ENCODE peak calls at places on chromosomes 4 and X, in seven cellular contexts. M, J, Q, I, R, N and A are unnamed samples.

GRCh38 chr4:82780398-82781231 is 18.0 kb downstream of the SCD5 start:
- DNase-seq in Q (peak; percentile 59), M (no peak), N (no peak), I (no peak), R (peak; percentile 42), J (peak; percentile 29), A (no peak)

GRCh38 chr4:186102931-186103330 is 1.6 kb upstream of the FAM149A start:
- DNase-seq in J (no peak), I (no peak), R (no peak), N (no peak), M (no peak), Q (no peak), A (no peak)

GRCh38 chrX:71181558-71181909 is 36.9 kb downstream of the NLGN3 start:
- DNase-seq in N (no peak), J (peak; percentile 34), M (no peak), Q (no peak), I (no peak), R (no peak), A (no peak)

GRCh38 chrX:154749856-154750255 is 1.0 kb downstream of the GAB3 start:
- DNase-seq in N (no peak), I (no peak), Q (no peak), R (peak; percentile 43), J (no peak), M (no peak), A (no peak)

GRCh38 chr4:109424093-109424818 is 9.4 kb upstream of the SEC24B start:
- DNase-seq in M (no peak), R (no peak), I (no peak), Q (no peak), N (no peak), J (no peak), A (no peak)

GRCh38 chrX:56233100-56233499 is 944 bp downstream of the KLF8 start:
- DNase-seq in M (peak; percentile 17), Q (no peak), R (no peak), J (peak; percentile 26), N (no peak), I (peak; percentile 43), A (no peak)

GRCh38 chr4:145681956-145682355 is 2.0 kb downstream of the C4orf51 start:
- DNase-seq in R (peak; percentile 9), J (no peak), N (no peak), I (no peak), Q (peak; percentile 61), M (no peak), A (no peak)

GRCh38 chr4:25012671-25013070 is 18.1 kb downstream of the LGI2 start:
- DNase-seq in M (no peak), N (no peak), R (no peak), I (no peak), Q (no peak), J (no peak), A (no peak)

GRCh38 chr4:184300816-184301215 is 83.1 kb upstream of the ENPP6 start:
- DNase-seq in M (no peak), N (no peak), J (no peak), Q (no peak), R (no peak), I (peak; percentile 13), A (no peak)

GRCh38 chrX:108348525-108348924 is 89.7 kb downstream of the COL4A6 start:
- DNase-seq in Q (no peak), J (no peak), M (no peak), R (no peak), I (no peak), N (no peak), A (no peak)

GRCh38 chrX:134520860-134521390 is 61.0 kb downstream of the HPRT1 start:
- DNase-seq in Q (peak; percentile 76), N (peak; percentile 43), M (peak; percentile 89), I (no peak), J (peak; percentile 65), R (peak; percentile 78), A (peak; percentile 17)

GRCh38 chrX:86711531-86712180 is 563.4 kb downstream of the DACH2 start:
- DNase-seq in Q (no peak), I (no peak), J (no peak), N (no peak), M (no peak), R (no peak), A (no peak)

GRCh38 chr4:155591784-155592567 is 74.7 kb upstream of the GUCY1A1 start:
- DNase-seq in M (no peak), Q (no peak), N (no peak), I (no peak), R (no peak), J (no peak), A (no peak)

GRCh38 chr4:123666486-123666885 is 269.9 kb downstream of the SPRY1 start:
- DNase-seq in Q (no peak), R (no peak), N (no peak), I (no peak), J (no peak), M (no peak), A (no peak)

GRCh38 chr4:167290684-167291083 is 56.4 kb upstream of the SPOCK3 start:
- DNase-seq in J (no peak), M (peak; percentile 31), I (no peak), Q (no peak), R (peak; percentile 14), N (no peak), A (no peak)

GRCh38 chrX:136214551-136214950 is 36.6 kb downstream of the MAP7D3 start:
- DNase-seq in I (no peak), J (no peak), Q (peak; percentile 75), N (peak; percentile 73), M (peak; percentile 75), R (peak; percentile 89), A (no peak)

GRCh38 chrX:69290327-69290726 is 125.1 kb upstream of the PJA1 start:
- DNase-seq in I (no peak), R (no peak), J (no peak), N (no peak), Q (no peak), M (peak; percentile 13), A (no peak)

GRCh38 chr4:20299515-20299914 is 47.8 kb downstream of the SLIT2 start:
- DNase-seq in M (peak; percentile 38), J (no peak), Q (peak; percentile 41), N (no peak), I (no peak), R (peak; percentile 35), A (no peak)

GRCh38 chr4:176333076-176333475 is 13.3 kb downstream of the SPCS3 start:
- DNase-seq in J (no peak), I (no peak), M (no peak), N (no peak), Q (peak; percentile 59), R (no peak), A (no peak)

GRCh38 chr4:185421366-185422124 is 4.2 kb downstream of the UFSP2 start:
- DNase-seq in Q (peak; percentile 68), R (peak; percentile 73), J (no peak), N (no peak), I (no peak), M (no peak), A (no peak)

GRCh38 chr4:53476232-53477037 is 99.0 kb downstream of the FIP1L1 start:
- DNase-seq in M (peak; percentile 9), J (no peak), N (peak; percentile 57), I (no peak), Q (peak; percentile 98), R (peak; percentile 94), A (no peak)

GRCh38 chrX:117301086-117301485 is 815.5 kb downstream of the KLHL13 start:
- DNase-seq in J (no peak), Q (no peak), I (no peak), N (no peak), M (no peak), R (no peak), A (no peak)

GRCh38 chrX:117305168-117305766 is 811.3 kb downstream of the KLHL13 start:
- DNase-seq in I (no peak), J (no peak), N (no peak), Q (no peak), R (no peak), M (no peak), A (no peak)
- H4K8ac ChIP-seq in I (no peak overlapping the region), J (no peak overlapping the region), N (no peak overlapping the region), Q (no peak overlapping the region), R (no peak overlapping the region), M (no peak overlapping the region), A (no peak overlapping the region)

GRCh38 chr4:7422898-7423180 is 11.9 kb downstream of the PSAPL1 start:
- DNase-seq in J (no peak), R (no peak), I (no peak), N (no peak), Q (no peak), M (no peak), A (no peak)

GRCh38 chr4:7423391-7423790 is 11.3 kb downstream of the PSAPL1 start:
- DNase-seq in M (no peak), I (peak; percentile 4), J (peak; percentile 4), Q (no peak), N (no peak), R (no peak), A (no peak)

GRCh38 chr4:7424553-7425111 is 10.1 kb downstream of the PSAPL1 start:
- DNase-seq in J (peak; percentile 29), N (no peak), I (peak; percentile 43), M (no peak), R (no peak), Q (no peak), A (no peak)

GRCh38 chr4:7425171-7425570 is 9.6 kb downstream of the PSAPL1 start:
- DNase-seq in N (no peak), R (no peak), I (peak; percentile 35), J (peak; percentile 21), M (no peak), Q (no peak), A (no peak)

GRCh38 chr4:7423801-7424552 is 10.8 kb downstream of the PSAPL1 start:
- DNase-seq in I (peak; percentile 44), R (no peak), M (no peak), N (no peak), J (peak; percentile 15), Q (no peak), A (no peak)
- H4K8ac ChIP-seq in I (no peak overlapping the region), R (no peak overlapping the region), M (no peak overlapping the region), N (no peak overlapping the region), J (no peak overlapping the region), Q (no peak overlapping the region), A (no peak overlapping the region)

DNA sequence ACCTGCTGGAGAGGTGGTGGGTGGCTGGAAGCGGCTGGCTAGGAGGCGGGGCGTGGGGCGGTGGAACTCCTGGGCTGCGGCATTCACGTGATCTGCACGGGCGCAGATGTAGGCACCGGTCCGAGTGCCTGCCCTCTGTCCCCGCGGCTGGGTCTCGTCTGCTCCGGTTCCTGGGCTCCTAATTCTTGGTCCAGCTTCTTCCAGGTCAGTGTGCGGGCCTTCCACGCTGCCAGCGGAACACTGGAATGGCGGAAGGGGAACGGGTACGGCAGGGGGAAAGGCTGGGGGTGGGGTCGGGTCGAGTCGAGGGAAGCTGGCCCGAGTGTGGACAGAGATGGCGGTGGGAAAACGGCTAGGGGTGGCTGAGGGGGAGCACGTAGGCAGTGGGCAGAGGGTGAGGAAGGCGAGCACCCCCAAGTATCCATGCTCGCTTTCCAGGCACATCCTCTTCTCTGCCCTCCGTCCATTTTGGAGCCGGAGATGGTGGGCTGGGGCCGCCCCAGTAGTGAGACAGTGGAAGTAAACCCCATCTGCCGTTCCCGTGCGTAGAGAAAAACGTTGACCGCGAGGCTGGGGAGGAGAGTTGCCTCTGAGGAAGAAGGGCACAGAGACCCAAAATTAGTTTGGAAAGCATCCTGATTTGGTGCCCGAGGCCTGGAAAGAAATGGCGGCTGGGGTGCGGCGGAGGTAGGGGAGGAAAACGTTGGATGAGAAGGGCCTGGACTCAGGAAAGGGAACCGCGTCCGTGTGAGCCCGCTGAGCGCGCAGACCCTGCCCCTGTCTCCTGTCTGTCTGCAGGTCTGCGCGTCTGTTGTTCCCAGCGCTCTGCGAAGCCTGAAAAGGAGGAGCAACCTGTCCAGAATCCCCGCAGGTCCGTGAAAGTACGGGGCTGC is at the start of gene TCEAL4:
- DNase-seq in I (peak; percentile 52), N (peak; percentile 7), R (peak; percentile 28), M (peak; percentile 40), Q (no peak), J (peak; percentile 83), A (no peak)
- H4K8ac ChIP-seq in I (peak within 1 kb of the TSS; percentile 92), N (peak within 1 kb of the TSS; percentile 79), R (peak within 1 kb of the TSS; percentile 60), M (peak within 1 kb of the TSS; percentile 65), Q (peak within 1 kb of the TSS; percentile 93), J (no peak within 1 kb of the TSS), A (no peak within 1 kb of the TSS)

GRCh38 chr4:85406185-85406584 is 68.8 kb upstream of the ARHGAP24 start:
- DNase-seq in R (no peak), I (no peak), M (no peak), N (no peak), Q (no peak), J (no peak), A (no peak)
- H4K8ac ChIP-seq in R (no peak overlapping the region), I (no peak overlapping the region), M (no peak overlapping the region), N (no peak overlapping the region), Q (no peak overlapping the region), J (no peak overlapping the region), A (no peak overlapping the region)